ENCODE peak calls at places on chromosomes 12 and 14, in seven cellular contexts. B, P, A, I, D, L and F are unnamed samples.

GRCh38 chr14:69105326-69105725 is 47.6 kb downstream of the DCAF5 start:
- DNase-seq in L (no peak), B (peak), I (peak), A (peak), P (peak), D (no peak), F (no peak)

GRCh38 chr14:104424406-104425072 is 155.0 kb upstream of the C14orf180 start:
- DNase-seq in L (no peak), P (no peak), B (no peak), I (no peak), D (no peak), A (no peak), F (no peak)

GRCh38 chr12:116068371-116068770 is 209.1 kb downstream of the MED13L start:
- DNase-seq in A (no peak), P (no peak), D (no peak), I (no peak), B (no peak), L (no peak), F (no peak)

GRCh38 chr14:20415723-20416622 is 2.7 kb upstream of the TEP1 start:
- DNase-seq in B (peak), A (peak), P (peak), L (peak), D (no peak), I (peak), F (peak)

GRCh38 chr14:67577909-67578749 is 21.9 kb downstream of the PIGH start:
- DNase-seq in A (no peak), L (no peak), D (no peak), I (no peak), P (no peak), B (no peak), F (no peak)

GRCh38 chr12:75974323-75975273 is 57.0 kb downstream of the PHLDA1 start:
- DNase-seq in A (no peak), I (no peak), L (no peak), P (no peak), D (no peak), B (no peak), F (no peak)

GRCh38 chr12:92248977-92249376 is 103.3 kb upstream of the BTG1 start:
- DNase-seq in B (no peak), I (no peak), D (no peak), A (peak), P (no peak), L (no peak), F (no peak)

GRCh38 chr12:31363416-31363809 is 37.5 kb upstream of the SINHCAF start:
- DNase-seq in P (no peak), D (no peak), A (no peak), B (no peak), L (no peak), I (no peak), F (no peak)

GRCh38 chr12:120640840-120641833 is 711 bp downstream of the CABP1 start:
- DNase-seq in L (peak), I (peak), P (peak), A (peak), B (peak), D (peak), F (peak)

GRCh38 chr14:31297701-31298344 is 90.2 kb upstream of the HECTD1 start:
- DNase-seq in P (peak), D (no peak), B (peak), L (no peak), A (peak), I (peak), F (no peak)

GRCh38 chr12:132354211-132354981 is 25.0 kb upstream of the GALNT9 start:
- DNase-seq in I (no peak), D (no peak), B (no peak), A (no peak), P (no peak), L (no peak), F (no peak)

GRCh38 chr12:109058773-109059172 is 6.4 kb downstream of the USP30 start:
- DNase-seq in D (no peak), L (no peak), I (no peak), B (no peak), A (no peak), P (no peak), F (no peak)

GRCh38 chr12:89098390-89099102 is 253.8 kb downstream of the DUSP6 start:
- DNase-seq in L (no peak), A (no peak), D (no peak), P (peak), I (no peak), B (no peak), F (peak)

GRCh38 chr12:19709889-19710288 is 270.6 kb downstream of the AEBP2 start:
- DNase-seq in P (no peak), B (no peak), A (no peak), D (no peak), L (no peak), I (no peak), F (no peak)

GRCh38 chr14:53855127-53855526 is 101.5 kb downstream of the BMP4 start:
- DNase-seq in I (no peak), P (no peak), B (no peak), L (no peak), D (no peak), A (no peak), F (no peak)

GRCh38 chr14:73633517-73634332 is 11.1 kb upstream of the DNAL1 start:
- DNase-seq in L (peak), B (peak), P (peak), D (peak), A (peak), I (peak), F (peak)

GRCh38 chr12:86727151-86727550 is 471.0 kb upstream of the MGAT4C start:
- DNase-seq in A (peak), L (peak), I (peak), P (peak), B (no peak), D (no peak), F (no peak)

GRCh38 chr12:89239534-89239933 is 112.8 kb downstream of the DUSP6 start:
- DNase-seq in B (no peak), A (no peak), L (no peak), P (no peak), D (no peak), I (no peak), F (no peak)

GRCh38 chr14:104287301-104288009 is 149.1 kb downstream of the KIF26A start:
- DNase-seq in B (no peak), I (no peak), L (no peak), A (no peak), D (no peak), P (no peak), F (no peak)

GRCh38 chr12:57094194-57095160 is 5.6 kb downstream of the NAB2 start:
- DNase-seq in P (no peak), A (no peak), L (no peak), I (no peak), B (no peak), D (no peak), F (no peak)

GRCh38 chr14:50573862-50574261 is 13.9 kb downstream of the ATL1 start:
- DNase-seq in A (peak), I (no peak), P (no peak), D (no peak), B (no peak), L (no peak), F (no peak)

GRCh38 chr14:65981192-65981843 is 504.9 kb upstream of the CCDC196 start:
- DNase-seq in A (no peak), B (no peak), P (no peak), D (no peak), L (no peak), I (no peak), F (no peak)

GRCh38 chr12:8680533-8680932 is 17.3 kb upstream of the RIMKLB start:
- DNase-seq in L (no peak), I (no peak), B (no peak), P (no peak), D (no peak), A (no peak), F (no peak)

GRCh38 chr12:98955284-98955683 is 310.2 kb downstream of the APAF1 start:
- DNase-seq in A (peak), P (peak), B (no peak), I (peak), D (no peak), L (no peak), F (peak)

GRCh38 chr12:69685810-69686209 is 13.3 kb downstream of the BEST3 start:
- DNase-seq in L (peak), B (peak), I (peak), A (peak), D (no peak), P (peak), F (no peak)

GRCh38 chr14:73287071-73287470 is 49.8 kb downstream of the PAPLN start:
- DNase-seq in I (no peak), P (no peak), B (no peak), L (no peak), D (no peak), A (no peak), F (peak)

GRCh38 chr12:94536040-94536965 is 76.6 kb upstream of the CEP83 start:
- DNase-seq in B (no peak), P (no peak), D (no peak), A (no peak), L (no peak), I (no peak), F (no peak)